ENCODE peak calls at places on chromosomes 2 and 18, in nine cellular contexts. Y, S, T, J, P, D, N, O and V are unnamed samples.

GRCh38 chr2:31440764-31441163 is 26.2 kb upstream of the XDH start:
- DNase-seq in Y (no peak), S (no peak), T (no peak), J (peak), P (peak), D (peak), N (peak), O (no peak), V (peak)

GRCh38 chr2:64401501-64401880 is 52.5 kb upstream of the LGALSL start:
- DNase-seq in Y (no peak), S (no peak), T (no peak), J (no peak), P (no peak), D (no peak), N (no peak), O (no peak), V (no peak)

GRCh38 chr2:29040552-29040951 is 33.8 kb downstream of the PCARE start:
- DNase-seq in Y (no peak), S (no peak), T (no peak), J (no peak), P (no peak), D (no peak), N (no peak), O (no peak), V (no peak)

GRCh38 chr18:66317243-66318090 is 286.4 kb downstream of the CDH19 start:
- DNase-seq in Y (no peak), S (no peak), T (no peak), J (no peak), P (no peak), D (peak), N (no peak), O (no peak), V (no peak)

GRCh38 chr18:37440206-37440605 is 125.4 kb downstream of the CELF4 start:
- DNase-seq in Y (no peak), S (peak), T (no peak), J (no peak), P (no peak), D (no peak), N (no peak), O (no peak), V (no peak)

GRCh38 chr2:151968770-151969169 is 130.1 kb downstream of the CACNB4 start:
- DNase-seq in Y (no peak), S (no peak), T (no peak), J (no peak), P (no peak), D (no peak), N (no peak), O (no peak), V (no peak)

GRCh38 chr2:239824866-239825704 is 200.1 kb downstream of the NDUFA10 start:
- DNase-seq in Y (no peak), S (no peak), T (peak), J (no peak), P (no peak), D (no peak), N (no peak), O (no peak), V (no peak)

GRCh38 chr18:26415041-26415440 is 133.3 kb downstream of the KCTD1 start:
- DNase-seq in Y (no peak), S (no peak), T (no peak), J (no peak), P (no peak), D (no peak), N (no peak), O (no peak), V (no peak)

GRCh38 chr2:220034356-220035121 is 407.1 kb downstream of the SLC4A3 start:
- DNase-seq in Y (no peak), S (no peak), T (no peak), J (peak), P (peak), D (peak), N (peak), O (no peak), V (peak)

GRCh38 chr2:235521844-235522243 is 28.0 kb downstream of the AGAP1 start:
- DNase-seq in Y (no peak), S (no peak), T (no peak), J (peak), P (peak), D (peak), N (peak), O (no peak), V (no peak)

GRCh38 chr2:195683174-195683573 is 26.1 kb downstream of the SLC39A10 start:
- DNase-seq in Y (no peak), S (no peak), T (no peak), J (peak), P (no peak), D (no peak), N (peak), O (no peak), V (peak)

GRCh38 chr18:12811191-12811950 is 72.7 kb downstream of the PTPN2 start:
- DNase-seq in Y (no peak), S (no peak), T (no peak), J (peak), P (no peak), D (peak), N (no peak), O (no peak), V (no peak)

GRCh38 chr2:54665436-54665856 is 58.0 kb upstream of the EML6 start:
- DNase-seq in Y (peak), S (no peak), T (no peak), J (peak), P (peak), D (peak), N (peak), O (no peak), V (no peak)

GRCh38 chr18:48037481-48038271 is 107.2 kb upstream of the SMAD2 start:
- DNase-seq in Y (no peak), S (peak), T (no peak), J (no peak), P (peak), D (peak), N (no peak), O (no peak), V (no peak)

GRCh38 chr2:120429586-120430500 is 83.9 kb downstream of the INHBB start:
- DNase-seq in Y (no peak), S (no peak), T (peak), J (no peak), P (no peak), D (no peak), N (no peak), O (no peak), V (no peak)

DNA sequence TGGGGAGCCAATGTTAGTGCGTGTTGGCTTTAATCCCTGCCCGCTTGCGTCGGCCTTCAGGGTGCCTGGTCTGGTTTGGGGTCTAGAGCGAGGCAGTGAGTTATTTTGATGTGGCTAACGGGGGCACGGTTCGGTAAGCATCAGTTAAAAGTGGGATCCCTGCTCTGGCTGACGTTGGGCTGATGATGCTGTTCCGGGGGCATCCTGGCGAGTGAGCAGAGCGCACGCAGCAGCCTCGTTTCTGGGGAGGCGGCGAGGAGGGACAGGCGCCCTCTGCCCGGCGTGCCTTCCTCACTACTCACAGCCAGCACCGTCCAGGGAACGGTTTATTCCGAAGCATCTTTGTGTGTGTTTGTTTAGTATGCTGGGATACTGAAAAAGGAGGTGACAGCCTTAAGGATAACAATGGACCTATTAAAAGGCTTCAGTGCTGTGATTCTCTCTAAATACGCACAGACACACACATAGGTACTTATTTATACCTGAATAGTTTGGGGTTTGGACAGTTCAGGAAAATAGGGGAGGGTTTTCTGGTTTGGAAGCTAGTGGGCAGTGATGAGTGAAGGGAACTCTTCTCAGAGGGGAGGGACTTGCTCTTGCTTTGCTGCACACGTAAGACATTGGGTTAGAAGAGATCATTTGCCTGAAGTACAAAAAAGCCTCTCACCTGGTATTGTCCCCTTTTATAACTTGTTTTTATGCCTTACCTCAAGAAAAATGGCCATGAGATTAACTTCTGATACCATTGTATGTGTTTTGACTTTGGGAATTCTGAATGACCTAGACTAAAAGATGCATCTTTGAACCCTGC is 2.1 kb downstream of the CRIM1 start:
- DNase-seq in Y (no peak), S (peak), T (no peak), J (peak), P (peak), D (peak), N (peak), O (peak), V (no peak)
- H3K4me3 ChIP-seq in Y (no peak), S (peak), T (peak), J (peak), P (peak), D (peak), N (peak), O (peak), V (peak)

DNA sequence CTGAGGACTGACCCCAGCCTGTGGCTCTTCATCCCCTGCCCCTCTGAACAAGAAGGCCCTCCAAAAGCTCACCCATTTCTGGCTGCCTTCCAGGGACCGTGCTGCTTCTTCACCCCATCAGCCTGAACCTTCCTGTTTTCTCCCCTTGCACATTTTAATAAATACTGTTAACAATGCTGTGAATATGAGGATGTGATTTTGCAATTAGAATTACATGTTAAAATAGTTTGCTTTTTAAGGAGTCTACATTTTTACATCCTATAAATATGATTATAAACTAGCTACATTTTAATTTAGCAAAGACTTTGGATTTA is 4.0 kb downstream of the SNTG2 start:
- DNase-seq in Y (no peak), S (no peak), T (no peak), J (no peak), P (no peak), D (no peak), N (no peak), O (no peak), V (no peak)
- TF ChIP-seq CTCF in Y (no peak), S (no peak), T (no peak), J (no peak), P (no peak), D (no peak), N (no peak), O (no peak), V (no peak)

GRCh38 chr18:62584241-62585120 is 61.7 kb downstream of the ZCCHC2 start:
- DNase-seq in Y (peak), S (peak), T (peak), J (peak), P (peak), D (peak), N (peak), O (peak), V (peak)

GRCh38 chr18:62587689-62588088 is 64.9 kb downstream of the ZCCHC2 start:
- DNase-seq in Y (no peak), S (no peak), T (no peak), J (no peak), P (no peak), D (no peak), N (no peak), O (no peak), V (no peak)

GRCh38 chr18:62586781-62587487 is 64.1 kb downstream of the ZCCHC2 start:
- DNase-seq in Y (no peak), S (no peak), T (no peak), J (no peak), P (no peak), D (no peak), N (no peak), O (no peak), V (no peak)

GRCh38 chr18:62586148-62586774 is 63.4 kb downstream of the ZCCHC2 start:
- DNase-seq in Y (peak), S (peak), T (peak), J (peak), P (peak), D (peak), N (peak), O (peak), V (peak)

DNA sequence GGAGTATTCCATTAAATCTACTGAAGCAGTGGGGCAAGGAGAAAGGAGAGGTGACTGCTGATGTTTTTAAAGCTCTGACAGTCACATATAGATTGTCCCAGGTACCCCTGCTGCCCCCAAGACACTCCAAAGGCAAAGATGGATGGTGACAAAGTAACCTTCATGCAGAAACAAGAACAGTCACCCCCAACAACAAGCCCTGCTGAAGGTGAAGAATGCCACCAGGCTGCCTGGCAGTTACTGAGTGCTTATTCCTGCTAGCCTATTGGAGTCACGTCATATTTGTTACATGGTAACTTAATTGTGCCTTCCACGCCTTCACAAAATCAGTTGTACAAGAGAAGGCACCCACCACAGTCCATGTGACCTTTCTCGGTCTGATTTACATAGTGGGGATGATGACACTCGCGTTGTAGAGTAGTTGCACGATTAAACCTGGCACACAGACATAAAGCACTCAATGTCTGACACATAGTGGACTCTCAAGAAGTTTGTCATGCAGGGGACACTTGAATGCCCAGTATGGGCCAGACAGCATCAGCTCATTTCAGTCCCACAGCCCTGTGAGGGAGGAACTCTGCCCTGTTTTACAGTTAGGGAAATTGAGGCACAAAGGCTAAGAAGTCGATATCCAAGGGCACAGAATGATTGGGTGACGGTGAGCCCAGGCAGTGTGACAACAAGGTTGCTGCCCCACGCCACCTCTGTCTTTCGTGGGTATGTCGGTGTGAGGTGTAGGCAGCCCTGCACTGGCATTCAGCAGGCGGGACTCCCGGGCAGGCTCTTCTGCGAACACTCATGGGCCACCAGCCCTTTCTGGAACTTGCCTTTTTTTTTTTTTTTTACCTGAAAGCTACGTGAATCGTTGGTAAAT is 62.7 kb downstream of the ZCCHC2 start:
- DNase-seq in Y (no peak), S (no peak), T (no peak), J (no peak), P (no peak), D (no peak), N (no peak), O (no peak), V (no peak)
- H3K4me3 ChIP-seq in Y (no peak), S (peak), T (no peak), J (no peak), P (no peak), D (no peak), N (no peak), O (no peak), V (no peak)

GRCh38 chr18:63440897-63441296 is 18.6 kb upstream of the VPS4B start:
- DNase-seq in Y (no peak), S (no peak), T (no peak), J (no peak), P (no peak), D (no peak), N (no peak), O (no peak), V (no peak)

GRCh38 chr18:63443820-63444219 is 21.5 kb upstream of the VPS4B start:
- DNase-seq in Y (no peak), S (no peak), T (no peak), J (no peak), P (no peak), D (peak), N (no peak), O (no peak), V (no peak)

GRCh38 chr18:63438181-63438580 is 15.9 kb upstream of the VPS4B start:
- DNase-seq in Y (no peak), S (no peak), T (no peak), J (peak), P (no peak), D (no peak), N (no peak), O (no peak), V (no peak)

GRCh38 chr18:63440219-63440618 is 17.9 kb upstream of the VPS4B start:
- DNase-seq in Y (no peak), S (peak), T (no peak), J (no peak), P (peak), D (peak), N (peak), O (peak), V (no peak)

GRCh38 chr18:63439334-63439733 is 17.1 kb upstream of the VPS4B start:
- DNase-seq in Y (peak), S (no peak), T (no peak), J (peak), P (peak), D (peak), N (no peak), O (no peak), V (no peak)
- TF ChIP-seq CTCF in Y (peak), S (peak), T (peak), J (peak), P (peak), D (peak), N (peak), O (peak), V (peak)

GRCh38 chr2:214310319-214310718 is 100.5 kb upstream of the VWC2L start:
- DNase-seq in Y (no peak), S (no peak), T (no peak), J (no peak), P (no peak), D (peak), N (no peak), O (no peak), V (no peak)
- H3K4me3 ChIP-seq in Y (no peak), S (no peak), T (no peak), J (no peak), P (no peak), D (no peak), N (no peak), O (no peak), V (no peak)

GRCh38 chr2:23587330-23587729 is 202.4 kb downstream of the KLHL29 start:
- DNase-seq in Y (no peak), S (no peak), T (no peak), J (no peak), P (no peak), D (no peak), N (no peak), O (no peak), V (no peak)
- TF ChIP-seq CTCF in Y (no peak), S (no peak), T (no peak), J (no peak), P (no peak), D (no peak), N (no peak), O (no peak), V (no peak)

GRCh38 chr2:98482362-98482761 is 37.7 kb downstream of the INPP4A start:
- DNase-seq in Y (no peak), S (no peak), T (no peak), J (no peak), P (no peak), D (no peak), N (no peak), O (no peak), V (no peak)
- H3K4me3 ChIP-seq in Y (no peak), S (no peak), T (no peak), J (no peak), P (no peak), D (no peak), N (no peak), O (no peak), V (no peak)